ENCODE peak calls at places on chromosome 2, in four cellular contexts. P, C, E and Z are unnamed samples.

GRCh38 chr2:201404699-201405275 is 46.5 kb downstream of the TRAK2 start:
- DNase-seq in P (no peak), C (no peak), E (peak), Z (no peak)

GRCh38 chr2:160109939-160110673 is 47.7 kb upstream of the PLA2R1 start:
- DNase-seq in P (peak), C (peak), E (peak), Z (peak)

GRCh38 chr2:74440005-74440377 is 1.7 kb downstream of the RTKN start:
- DNase-seq in P (peak), C (no peak), E (no peak), Z (no peak)

GRCh38 chr2:32614069-32614468 is 13.8 kb upstream of the TTC27 start:
- DNase-seq in P (no peak), C (no peak), E (no peak), Z (no peak)

GRCh38 chr2:61158356-61158944 is 3.5 kb upstream of the C2orf74 start:
- DNase-seq in P (no peak), C (no peak), E (no peak), Z (no peak)

GRCh38 chr2:100247256-100248043 is 74.9 kb downstream of the LONRF2 start:
- DNase-seq in P (no peak), C (no peak), E (peak), Z (no peak)

GRCh38 chr2:158502984-158503383 is 46.2 kb downstream of the PKP4 start:
- DNase-seq in P (peak), C (no peak), E (no peak), Z (no peak)

GRCh38 chr2:128359841-128360240 is 41.2 kb upstream of the HS6ST1 start:
- DNase-seq in P (no peak), C (no peak), E (no peak), Z (no peak)

GRCh38 chr2:190986221-190986953 is 27.6 kb downstream of the STAT1 start:
- DNase-seq in P (no peak), C (no peak), E (no peak), Z (no peak)

GRCh38 chr2:54348672-54349071 is 92.6 kb upstream of the TSPYL6 start:
- DNase-seq in P (no peak), C (no peak), E (no peak), Z (no peak)

GRCh38 chr2:71100195-71100964 is 29.6 kb downstream of the MCEE start:
- DNase-seq in P (peak), C (peak), E (peak), Z (peak)

GRCh38 chr2:136375017-136375901 is 257.3 kb upstream of the CXCR4 start:
- DNase-seq in P (no peak), C (no peak), E (peak), Z (no peak)

GRCh38 chr2:145022671-145023330 is 502.9 kb upstream of the ZEB2 start:
- DNase-seq in P (peak), C (no peak), E (no peak), Z (no peak)

GRCh38 chr2:88452980-88453582 is 588 bp upstream of the FOXI3 start:
- DNase-seq in P (no peak), C (no peak), E (no peak), Z (peak)

GRCh38 chr2:98519156-98519555 is 74.5 kb downstream of the INPP4A start:
- DNase-seq in P (no peak), C (no peak), E (no peak), Z (no peak)

GRCh38 chr2:183093857-183094657 is 15.5 kb downstream of the DUSP19 start:
- DNase-seq in P (peak), C (no peak), E (peak), Z (no peak)

GRCh38 chr2:114661926-114662670 is 219.7 kb downstream of the DPP10 start:
- DNase-seq in P (no peak), C (no peak), E (no peak), Z (no peak)

GRCh38 chr2:24613154-24613814 is 122.2 kb downstream of the NCOA1 start:
- DNase-seq in P (peak), C (peak), E (peak), Z (no peak)

GRCh38 chr2:137706786-137707613 is 257.3 kb upstream of the HNMT start:
- DNase-seq in P (no peak), C (no peak), E (no peak), Z (no peak)

GRCh38 chr2:196170681-196171247 is 614 bp downstream of the STK17B start:
- DNase-seq in P (no peak), C (no peak), E (peak), Z (peak)

GRCh38 chr2:230137902-230138539 is 69.3 kb upstream of the SLC16A14 start:
- DNase-seq in P (no peak), C (no peak), E (no peak), Z (no peak)

GRCh38 chr2:140539506-140539905 is 1591.3 kb downstream of the LRP1B start:
- DNase-seq in P (no peak), C (no peak), E (no peak), Z (no peak)

GRCh38 chr2:56177420-56178220 is 6.2 kb upstream of the CCDC85A start:
- DNase-seq in P (no peak), C (no peak), E (peak), Z (no peak)

GRCh38 chr2:189515264-189515663 is 65.3 kb downstream of the SLC40A1 start:
- DNase-seq in P (no peak), C (no peak), E (no peak), Z (no peak)

GRCh38 chr2:181673178-181673577 is 7.1 kb downstream of the NEUROD1 start:
- DNase-seq in P (no peak), C (no peak), E (no peak), Z (peak)

GRCh38 chr2:59190518-59190917 is 949.4 kb upstream of the FANCL start:
- DNase-seq in P (no peak), C (no peak), E (no peak), Z (no peak)